ENCODE peak calls at places on chromosomes 1 and 21, in five cellular contexts. T is AG10803; O is naive thymus-derived CD4-positive, alpha-beta T cell; I is HuH-7; J is fibroblast of pulmonary artery. P is an unnamed sample.

GRCh38 chr1:232519186-232519585 is 110.7 kb downstream of the SIPA1L2 start:
- DNase-seq in T (no peak), O (no peak), I (no peak), J (no peak), P (no peak)

GRCh38 chr1:45097944-45098343 is 85.9 kb downstream of the UROD start:
- DNase-seq in T (no peak), O (no peak), I (no peak), J (no peak), P (peak; percentile 3)

GRCh38 chr1:232655041-232655745 is 25.3 kb upstream of the SIPA1L2 start:
- DNase-seq in T (no peak), O (no peak), I (no peak), J (no peak), P (no peak)

GRCh38 chr1:228378453-228379164 is 28.0 kb downstream of the TRIM11 start:
- DNase-seq in T (peak; percentile 67), O (peak; percentile 61), I (peak; percentile 95), J (peak; percentile 87), P (peak; percentile 56)

GRCh38 chr1:13820055-13820454 is 120.1 kb downstream of the PRDM2 start:
- DNase-seq in T (no peak), O (no peak), I (no peak), J (no peak), P (no peak)

GRCh38 chr21:36698160-36699025 is 522 bp upstream of the SIM2 start:
- DNase-seq in T (peak; percentile 38), O (no peak), I (peak; percentile 68), J (no peak), P (peak; percentile 71)

GRCh38 chr1:207862241-207862787 is 48.6 kb downstream of the CD34 start:
- DNase-seq in T (peak; percentile 67), O (no peak), I (no peak), J (no peak), P (no peak)

GRCh38 chr1:177440821-177441220 is 270.1 kb downstream of the BRINP2 start:
- DNase-seq in T (no peak), O (no peak), I (no peak), J (no peak), P (no peak)

GRCh38 chr1:155093938-155094621 is 15.4 kb downstream of the EFNA3 start:
- DNase-seq in T (peak; percentile 41), O (peak; percentile 17), I (no peak), J (peak; percentile 68), P (peak; percentile 50)

GRCh38 chr1:232543194-232543593 is 86.7 kb downstream of the SIPA1L2 start:
- DNase-seq in T (no peak), O (no peak), I (no peak), J (no peak), P (no peak)

GRCh38 chr1:44355582-44356305 is 687 bp upstream of the ERI3 start:
- DNase-seq in T (no peak), O (no peak), I (no peak), J (no peak), P (no peak)

GRCh38 chr21:34510148-34511142 is 1.6 kb downstream of the KCNE1 start:
- DNase-seq in T (peak; percentile 72), O (no peak), I (peak; percentile 73), J (peak; percentile 81), P (peak; percentile 58)

GRCh38 chr1:96987186-96987703 is 265.7 kb downstream of the PTBP2 start:
- DNase-seq in T (no peak), O (no peak), I (no peak), J (peak; percentile 45), P (no peak)

GRCh38 chr1:27736252-27736651 is 10.5 kb downstream of the FAM76A start:
- DNase-seq in T (no peak), O (no peak), I (no peak), J (no peak), P (no peak)

GRCh38 chr21:27495836-27496235 is 528.9 kb upstream of the ADAMTS5 start:
- DNase-seq in T (no peak), O (no peak), I (no peak), J (no peak), P (no peak)

GRCh38 chr1:171252482-171252881 is 4.2 kb downstream of the FMO1 start:
- DNase-seq in T (no peak), O (no peak), I (no peak), J (no peak), P (peak; percentile 45)

GRCh38 chr1:63321788-63322247 is 549 bp upstream of the FOXD3 start:
- DNase-seq in T (no peak), O (peak; percentile 31), I (no peak), J (no peak), P (no peak)